ENCODE peak calls at places on chromosomes 16 and 17, in nine cellular contexts. X, B, M, K, D, Q, I, N and O are unnamed samples.

GRCh38 chr17:58189436-58190146 is 2.9 kb upstream of the EPX start:
- DNase-seq in X (peak), B (no peak), M (peak), K (peak), D (no peak), Q (peak), I (peak), N (no peak), O (no peak)

GRCh38 chr16:50265260-50265659 is 1.1 kb upstream of the ADCY7 start:
- DNase-seq in X (peak), B (peak), M (peak), K (no peak), D (peak), Q (peak), I (no peak), N (peak), O (no peak)

GRCh38 chr16:556479-557173 is 3.6 kb upstream of the PRR35 start:
- DNase-seq in X (no peak), B (no peak), M (no peak), K (no peak), D (no peak), Q (no peak), I (no peak), N (no peak), O (no peak)

GRCh38 chr17:42017866-42018200 is 594 bp upstream of the DNAJC7 start:
- DNase-seq in X (no peak), B (no peak), M (no peak), K (no peak), D (peak), Q (peak), I (no peak), N (no peak), O (no peak)

GRCh38 chr16:4840984-4841383 is 6.1 kb downstream of the GLYR1 start:
- DNase-seq in X (no peak), B (no peak), M (no peak), K (no peak), D (no peak), Q (no peak), I (no peak), N (no peak), O (no peak)

GRCh38 chr17:82457790-82458129 is 781 bp upstream of the NARF start:
- DNase-seq in X (no peak), B (no peak), M (no peak), K (no peak), D (no peak), Q (no peak), I (no peak), N (no peak), O (peak)

GRCh38 chr17:82405051-82405450 is 13.1 kb upstream of the HEXD start:
- DNase-seq in X (no peak), B (no peak), M (no peak), K (no peak), D (no peak), Q (no peak), I (no peak), N (no peak), O (no peak)

GRCh38 chr17:72414032-72414396 is 293.2 kb downstream of the SOX9 start:
- DNase-seq in X (no peak), B (no peak), M (no peak), K (no peak), D (no peak), Q (no peak), I (no peak), N (no peak), O (no peak)

GRCh38 chr17:45241315-45242011 is 19.8 kb downstream of the FMNL1 start:
- DNase-seq in X (no peak), B (no peak), M (no peak), K (no peak), D (peak), Q (no peak), I (no peak), N (no peak), O (no peak)

GRCh38 chr16:15396948-15397594 is 1.5 kb downstream of the MPV17L start:
- DNase-seq in X (no peak), B (no peak), M (no peak), K (no peak), D (peak), Q (no peak), I (no peak), N (no peak), O (no peak)

GRCh38 chr17:42249681-42250446 is 26.3 kb downstream of the STAT5B start:
- DNase-seq in X (no peak), B (no peak), M (no peak), K (no peak), D (no peak), Q (no peak), I (no peak), N (no peak), O (peak)

GRCh38 chr17:40548982-40549680 is 16.1 kb downstream of the CCR7 start:
- DNase-seq in X (peak), B (no peak), M (no peak), K (peak), D (no peak), Q (peak), I (peak), N (peak), O (no peak)

GRCh38 chr16:84484579-84485254 is 19.7 kb downstream of the MEAK7 start:
- DNase-seq in X (peak), B (peak), M (peak), K (peak), D (peak), Q (peak), I (peak), N (no peak), O (no peak)

GRCh38 chr17:1830288-1830687 is 483 bp downstream of the RPA1 start:
- DNase-seq in X (no peak), B (peak), M (no peak), K (peak), D (peak), Q (peak), I (peak), N (peak), O (no peak)

GRCh38 chr16:82016268-82016667 is 5.0 kb upstream of the SDR42E1 start:
- DNase-seq in X (peak), B (no peak), M (peak), K (no peak), D (peak), Q (peak), I (peak), N (no peak), O (no peak)

GRCh38 chr16:82010649-82011048 is 621 bp downstream of the SDR42E1 start:
- DNase-seq in X (no peak), B (no peak), M (no peak), K (no peak), D (no peak), Q (no peak), I (no peak), N (no peak), O (no peak)

GRCh38 chr16:82007189-82007588 is 4.1 kb downstream of the SDR42E1 start:
- DNase-seq in X (no peak), B (no peak), M (no peak), K (no peak), D (no peak), Q (no peak), I (no peak), N (no peak), O (no peak)

GRCh38 chr16:82008957-82009592 is 2.2 kb downstream of the SDR42E1 start:
- DNase-seq in X (no peak), B (peak), M (no peak), K (no peak), D (no peak), Q (no peak), I (no peak), N (no peak), O (no peak)

GRCh38 chr16:82011199-82011641 is at the start of gene SDR42E1:
- DNase-seq in X (no peak), B (peak), M (peak), K (peak), D (peak), Q (no peak), I (peak), N (no peak), O (peak)
- H3K4me2 ChIP-seq in X (peak), B (peak), M (peak), K (peak), D (no peak), Q (no peak), I (no peak), N (no peak), O (peak)

DNA sequence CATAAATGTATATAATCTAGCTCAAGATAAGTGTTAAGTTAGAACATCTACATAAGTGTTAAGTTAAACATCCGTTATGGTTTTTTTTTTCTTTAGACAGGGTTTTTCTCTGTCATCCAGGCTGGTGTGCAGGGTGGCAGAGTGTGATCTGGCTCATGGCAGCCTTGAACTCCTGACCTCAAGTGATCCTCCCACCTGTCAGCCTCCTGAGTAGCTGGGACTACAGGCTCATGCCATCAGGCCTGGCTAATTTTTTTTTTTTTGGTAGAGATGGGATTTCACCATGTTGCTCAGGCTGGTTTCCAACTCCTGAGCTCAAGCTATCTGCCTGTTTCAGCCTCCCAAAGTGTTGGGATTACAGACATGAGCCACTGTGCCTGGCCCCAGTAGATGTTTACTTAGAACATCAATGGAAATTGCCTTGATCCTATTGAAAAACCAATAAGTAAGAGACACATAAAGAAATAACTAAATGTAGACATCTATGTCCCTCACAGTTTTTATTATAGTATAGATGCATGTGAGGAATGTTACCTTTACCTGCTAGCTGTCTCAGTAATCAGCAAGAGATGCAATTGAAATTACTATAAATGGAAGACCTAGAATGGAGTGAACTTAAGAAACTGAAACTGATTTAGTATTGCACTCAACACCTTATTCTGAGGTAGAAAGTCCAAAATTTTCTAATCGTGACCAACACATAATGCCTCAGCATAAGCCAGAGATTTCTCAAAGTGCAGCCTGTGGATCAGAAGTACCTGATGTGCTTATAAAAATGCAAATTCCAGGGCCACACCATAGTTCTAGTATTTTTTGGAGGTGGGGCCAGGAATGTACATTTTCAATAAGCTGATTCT is 5.5 kb upstream of the FAM20A start:
- DNase-seq in X (no peak), B (no peak), M (no peak), K (no peak), D (no peak), Q (no peak), I (no peak), N (no peak), O (no peak)
- H3K4me2 ChIP-seq in X (no peak), B (no peak), M (no peak), K (no peak), D (no peak), Q (no peak), I (no peak), N (no peak), O (no peak)

GRCh38 chr17:10798332-10798749 is 5.6 kb downstream of the TMEM238L start:
- DNase-seq in X (no peak), B (no peak), M (no peak), K (peak), D (no peak), Q (no peak), I (no peak), N (no peak), O (no peak)

GRCh38 chr17:10799407-10799806 is 4.5 kb downstream of the TMEM238L start:
- DNase-seq in X (no peak), B (no peak), M (no peak), K (no peak), D (no peak), Q (no peak), I (no peak), N (no peak), O (no peak)

GRCh38 chr17:10793256-10793655 is 10.6 kb downstream of the TMEM238L start:
- DNase-seq in X (no peak), B (no peak), M (no peak), K (no peak), D (no peak), Q (no peak), I (no peak), N (no peak), O (no peak)

GRCh38 chr17:10798910-10799309 is 5.0 kb downstream of the TMEM238L start:
- DNase-seq in X (no peak), B (no peak), M (no peak), K (no peak), D (no peak), Q (no peak), I (no peak), N (no peak), O (no peak)

DNA sequence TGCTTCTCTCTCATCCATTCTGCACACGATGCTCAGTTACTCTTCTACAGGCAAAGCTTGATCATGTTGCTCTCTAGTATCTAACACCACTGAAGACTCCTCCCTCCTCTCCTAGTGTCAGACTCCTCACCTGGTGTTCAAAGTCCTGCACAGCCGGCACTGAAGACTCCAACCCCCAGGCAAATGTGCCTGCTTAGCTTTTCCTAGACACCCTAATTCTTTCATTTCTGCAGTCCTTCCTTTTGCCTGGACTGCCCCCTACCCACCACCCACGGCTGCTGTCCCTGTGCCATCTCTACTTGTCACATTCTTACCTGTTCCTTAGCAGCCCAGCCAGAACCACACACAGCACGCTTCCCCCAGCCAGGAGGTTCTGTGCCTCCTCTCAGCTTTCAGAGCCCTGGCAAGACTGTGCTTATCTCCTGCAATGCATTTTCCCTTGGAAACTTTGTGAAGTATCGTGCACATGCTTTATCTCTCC is 6.0 kb downstream of the TMEM238L start:
- DNase-seq in X (no peak), B (no peak), M (no peak), K (no peak), D (peak), Q (no peak), I (no peak), N (no peak), O (no peak)
- H3K4me2 ChIP-seq in X (no peak), B (no peak), M (no peak), K (peak), D (no peak), Q (no peak), I (no peak), N (no peak), O (no peak)

DNA sequence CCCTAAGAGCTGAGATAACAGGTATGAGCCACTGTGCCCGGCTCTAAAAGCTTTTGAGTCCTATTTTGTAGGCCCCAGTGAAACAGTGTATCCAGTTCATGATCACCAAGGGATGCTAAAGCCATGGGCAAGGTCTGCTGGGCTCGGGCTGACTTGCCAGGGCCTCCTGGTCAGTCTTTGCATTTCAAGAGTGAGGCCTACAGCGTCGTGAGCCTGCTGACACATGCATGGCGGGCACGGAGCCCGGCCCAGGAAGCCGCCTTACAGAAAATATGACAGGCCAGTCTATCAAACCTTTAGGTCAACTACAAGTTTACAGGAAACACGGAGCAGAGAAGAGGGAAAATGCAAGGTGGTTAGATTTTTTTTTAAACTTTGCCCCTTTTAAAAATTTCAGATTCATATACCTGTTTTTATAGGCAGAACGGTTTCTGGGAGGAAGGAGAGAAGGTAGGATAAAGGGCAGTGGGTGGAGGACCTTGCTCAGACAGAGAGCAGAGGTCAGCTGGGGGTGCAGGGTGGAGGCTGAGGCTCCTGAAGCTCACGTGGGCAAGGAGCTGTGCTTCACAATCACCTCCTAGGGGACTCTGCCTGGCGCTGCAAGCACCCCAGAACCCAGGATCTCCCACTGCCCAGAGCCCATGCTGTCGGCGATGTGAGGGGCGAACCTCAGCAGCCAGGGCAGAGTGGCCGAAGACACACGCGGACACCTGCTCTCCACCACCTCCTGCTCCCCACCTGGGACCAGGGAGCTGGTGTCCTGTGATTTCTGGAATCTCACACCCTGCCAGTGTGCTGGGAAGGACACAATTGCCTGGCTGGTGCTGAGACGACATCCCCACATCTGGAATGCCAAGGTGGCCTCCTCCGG is 21.3 kb downstream of the C16orf95 start:
- DNase-seq in X (no peak), B (no peak), M (no peak), K (no peak), D (peak), Q (no peak), I (no peak), N (no peak), O (no peak)
- H3K4me2 ChIP-seq in X (no peak), B (peak), M (peak), K (no peak), D (no peak), Q (no peak), I (no peak), N (no peak), O (no peak)

GRCh38 chr17:20121359-20122235 is 112.4 kb downstream of the SPECC1 start:
- DNase-seq in X (peak), B (peak), M (peak), K (peak), D (peak), Q (peak), I (peak), N (peak), O (peak)
- H3K4me2 ChIP-seq in X (peak), B (no peak), M (peak), K (no peak), D (no peak), Q (no peak), I (peak), N (no peak), O (no peak)

GRCh38 chr17:27256225-27257030 is 37.5 kb upstream of the WSB1 start:
- DNase-seq in X (peak), B (no peak), M (no peak), K (no peak), D (no peak), Q (peak), I (peak), N (no peak), O (no peak)
- H3K4me2 ChIP-seq in X (no peak), B (no peak), M (no peak), K (no peak), D (no peak), Q (no peak), I (no peak), N (no peak), O (no peak)

GRCh38 chr17:30238387-30239088 is 3.0 kb upstream of the SLC6A4 start:
- DNase-seq in X (no peak), B (no peak), M (no peak), K (no peak), D (peak), Q (no peak), I (no peak), N (no peak), O (no peak)
- H3K4me2 ChIP-seq in X (no peak), B (no peak), M (no peak), K (no peak), D (peak), Q (no peak), I (no peak), N (no peak), O (no peak)

GRCh38 chr16:88118376-88118775 is 167.1 kb downstream of the BANP start:
- DNase-seq in X (no peak), B (no peak), M (no peak), K (peak), D (peak), Q (no peak), I (no peak), N (no peak), O (no peak)

GRCh38 chr16:88116121-88116900 is 165.1 kb downstream of the BANP start:
- DNase-seq in X (peak), B (no peak), M (no peak), K (no peak), D (no peak), Q (peak), I (peak), N (no peak), O (no peak)

GRCh38 chr16:88121886-88122580 is 170.8 kb downstream of the BANP start:
- DNase-seq in X (no peak), B (no peak), M (no peak), K (no peak), D (no peak), Q (no peak), I (no peak), N (no peak), O (no peak)

GRCh38 chr16:88119881-88120280 is 168.6 kb downstream of the BANP start:
- DNase-seq in X (no peak), B (no peak), M (no peak), K (no peak), D (no peak), Q (no peak), I (no peak), N (no peak), O (no peak)

GRCh38 chr16:88120812-88121211 is 169.6 kb downstream of the BANP start:
- DNase-seq in X (no peak), B (no peak), M (no peak), K (no peak), D (no peak), Q (no peak), I (no peak), N (no peak), O (no peak)
- H3K4me2 ChIP-seq in X (no peak), B (no peak), M (no peak), K (no peak), D (no peak), Q (no peak), I (no peak), N (no peak), O (no peak)

GRCh38 chr17:66379539-66379938 is 77.1 kb downstream of the PRKCA start:
- DNase-seq in X (no peak), B (no peak), M (no peak), K (no peak), D (no peak), Q (no peak), I (no peak), N (no peak), O (no peak)
- H3K4me2 ChIP-seq in X (no peak), B (no peak), M (no peak), K (no peak), D (no peak), Q (peak), I (no peak), N (no peak), O (no peak)

GRCh38 chr16:57069053-57069452 is 23.3 kb upstream of the CPNE2 start:
- DNase-seq in X (no peak), B (no peak), M (no peak), K (no peak), D (no peak), Q (no peak), I (no peak), N (no peak), O (no peak)

GRCh38 chr16:57069635-57070350 is 22.6 kb upstream of the CPNE2 start:
- DNase-seq in X (no peak), B (no peak), M (no peak), K (no peak), D (no peak), Q (no peak), I (no peak), N (no peak), O (no peak)

GRCh38 chr16:57070424-57070823 is 22.0 kb upstream of the CPNE2 start:
- DNase-seq in X (no peak), B (no peak), M (no peak), K (no peak), D (no peak), Q (no peak), I (no peak), N (no peak), O (no peak)

GRCh38 chr16:57071840-57072541 is 20.4 kb upstream of the CPNE2 start:
- DNase-seq in X (peak), B (no peak), M (peak), K (peak), D (no peak), Q (peak), I (peak), N (no peak), O (no peak)

GRCh38 chr16:57070986-57071540 is 21.3 kb upstream of the CPNE2 start:
- DNase-seq in X (no peak), B (no peak), M (no peak), K (no peak), D (no peak), Q (no peak), I (no peak), N (no peak), O (no peak)
- H3K4me2 ChIP-seq in X (no peak), B (no peak), M (no peak), K (no peak), D (no peak), Q (no peak), I (no peak), N (no peak), O (no peak)